ENCODE peak calls at places on chromosomes 11 and 22, in seven cellular contexts. E is thoracic aorta, R is suprapubic skin, V is spleen, M is WTC11, P is ovary, L is endodermal cell. S is an unnamed sample.

GRCh38 chr11:1923201-1923956 is 3.9 kb downstream of the TNNT3 start:
- DNase-seq in E (no peak), R (no peak), V (peak), M (no peak), P (no peak), L (no peak), S (no peak)

GRCh38 chr11:61587951-61588695 is 7.2 kb upstream of the SYT7 start:
- DNase-seq in E (no peak), R (peak), V (peak), M (peak), P (peak), L (peak), S (no peak)

GRCh38 chr11:27563201-27563600 is 56.6 kb upstream of the LIN7C start:
- DNase-seq in E (no peak), R (no peak), V (no peak), M (no peak), P (no peak), L (no peak), S (no peak)

GRCh38 chr11:68509105-68509504 is 48.6 kb downstream of the PPP6R3 start:
- DNase-seq in E (no peak), R (no peak), V (no peak), M (no peak), P (no peak), L (no peak), S (no peak)

GRCh38 chr11:61352038-61352437 is 9.6 kb downstream of the CYB561A3 start:
- DNase-seq in E (no peak), R (no peak), V (peak), M (no peak), P (no peak), L (no peak), S (no peak)

GRCh38 chr22:41745968-41746367 is 46.7 kb downstream of the MEI1 start:
- DNase-seq in E (no peak), R (no peak), V (no peak), M (no peak), P (no peak), L (no peak), S (no peak)

GRCh38 chr22:20720692-20721408 is 53.1 kb upstream of the SERPIND1 start:
- DNase-seq in E (no peak), R (no peak), V (no peak), M (no peak), P (no peak), L (no peak), S (no peak)

GRCh38 chr11:100072131-100072530 is 615.0 kb upstream of the ARHGAP42 start:
- DNase-seq in E (no peak), R (no peak), V (no peak), M (no peak), P (no peak), L (peak), S (no peak)

GRCh38 chr11:41245184-41245583 is 214.3 kb downstream of the LRRC4C start:
- DNase-seq in E (no peak), R (peak), V (peak), M (no peak), P (no peak), L (no peak), S (no peak)

GRCh38 chr22:43824724-43825485 is 12.8 kb upstream of the EFCAB6 start:
- DNase-seq in E (no peak), R (no peak), V (no peak), M (no peak), P (no peak), L (peak), S (no peak)

GRCh38 chr22:37731804-37732471 is 35.1 kb downstream of the TRIOBP start:
- DNase-seq in E (no peak), R (no peak), V (no peak), M (no peak), P (no peak), L (peak), S (no peak)
- TF ChIP-seq CTCF in E (no peak), R (no peak), V (peak), M (no peak), P (no peak), L (peak), S (no peak)

DNA sequence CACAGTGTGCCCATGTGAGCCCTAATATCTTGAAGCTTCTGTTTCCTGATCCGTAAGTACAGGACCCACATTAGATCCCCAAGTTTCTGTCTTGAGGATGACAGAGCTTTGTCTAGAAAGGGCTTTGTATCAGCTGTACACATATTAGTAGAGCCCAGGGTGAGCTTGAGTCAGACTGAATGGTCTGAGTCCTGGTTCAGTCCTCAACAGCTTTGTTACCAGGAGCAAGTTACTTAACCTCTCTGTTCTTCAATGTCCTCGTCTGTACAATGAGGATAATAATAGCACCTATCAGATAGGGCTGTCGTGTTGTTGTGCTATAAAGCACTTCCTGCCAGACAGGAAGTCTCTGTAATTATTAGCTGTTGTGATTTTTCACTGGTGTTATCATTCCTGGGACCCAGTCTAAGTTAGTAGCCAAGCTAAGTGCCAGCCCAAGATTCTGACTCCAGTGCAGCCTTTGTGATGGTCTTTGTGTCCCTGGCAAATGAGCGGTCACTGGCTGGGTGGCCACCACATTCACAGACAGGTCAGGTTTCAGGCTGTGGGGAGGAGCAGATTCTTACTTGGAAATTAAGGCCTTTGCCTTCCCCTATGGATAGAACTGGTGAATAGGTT is 6.8 kb downstream of the TOM1 start:
- DNase-seq in E (no peak), R (no peak), V (no peak), M (no peak), P (no peak), L (no peak), S (no peak)
- TF ChIP-seq CTCF in E (no peak), R (no peak), V (no peak), M (no peak), P (no peak), L (no peak), S (no peak)

GRCh38 chr22:17401728-17402127 is 32.5 kb downstream of the CECR2 start:
- DNase-seq in E (no peak), R (no peak), V (no peak), M (no peak), P (no peak), L (no peak), S (no peak)

GRCh38 chr22:17396531-17396930 is 27.3 kb downstream of the CECR2 start:
- DNase-seq in E (no peak), R (no peak), V (no peak), M (no peak), P (no peak), L (no peak), S (no peak)

GRCh38 chr22:17400305-17400704 is 31.0 kb downstream of the CECR2 start:
- DNase-seq in E (no peak), R (no peak), V (no peak), M (no peak), P (no peak), L (no peak), S (no peak)

GRCh38 chr22:17397756-17398155 is 28.5 kb downstream of the CECR2 start:
- DNase-seq in E (no peak), R (no peak), V (no peak), M (no peak), P (no peak), L (no peak), S (no peak)

DNA sequence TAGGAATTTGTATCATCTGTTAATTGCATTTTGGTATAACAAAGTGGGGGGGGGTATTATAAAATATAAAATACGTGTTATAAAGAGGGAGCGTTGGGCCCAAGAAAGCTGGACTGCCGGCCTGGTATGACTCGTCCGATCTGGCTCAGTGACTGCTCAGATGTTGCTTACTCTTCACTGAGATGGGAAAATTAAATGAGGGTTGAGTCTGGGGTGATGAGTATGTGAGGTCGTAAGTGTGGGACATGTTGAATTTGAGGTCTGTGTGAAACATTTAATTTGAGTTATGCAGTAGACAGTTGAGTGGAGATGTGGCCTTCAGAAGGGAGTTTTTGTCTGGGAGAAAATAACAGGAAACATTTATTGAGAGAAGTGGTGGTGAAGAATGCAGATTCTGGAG is 28.9 kb downstream of the CECR2 start:
- DNase-seq in E (no peak), R (no peak), V (no peak), M (no peak), P (no peak), L (no peak), S (no peak)
- TF ChIP-seq CTCF in E (no peak), R (no peak), V (no peak), M (no peak), P (no peak), L (no peak), S (no peak)

GRCh38 chr11:45424781-45425180 is 138.6 kb upstream of the SYT13 start:
- DNase-seq in E (no peak), R (no peak), V (no peak), M (no peak), P (no peak), L (no peak), S (no peak)

GRCh38 chr11:45423475-45424081 is 137.4 kb upstream of the SYT13 start:
- DNase-seq in E (no peak), R (no peak), V (no peak), M (no peak), P (no peak), L (no peak), S (no peak)

GRCh38 chr11:45423036-45423435 is 136.9 kb upstream of the SYT13 start:
- DNase-seq in E (no peak), R (no peak), V (no peak), M (no peak), P (no peak), L (no peak), S (no peak)
- TF ChIP-seq CTCF in E (no peak), R (no peak), V (no peak), M (no peak), P (no peak), L (no peak), S (no peak)

GRCh38 chr11:73242291-73243092 is 24.4 kb downstream of the P2RY2 start:
- DNase-seq in E (no peak), R (peak), V (peak), M (peak), P (peak), L (peak), S (peak)
- TF ChIP-seq CTCF in E (peak), R (peak), V (peak), M (peak), P (peak), L (peak), S (peak)

DNA sequence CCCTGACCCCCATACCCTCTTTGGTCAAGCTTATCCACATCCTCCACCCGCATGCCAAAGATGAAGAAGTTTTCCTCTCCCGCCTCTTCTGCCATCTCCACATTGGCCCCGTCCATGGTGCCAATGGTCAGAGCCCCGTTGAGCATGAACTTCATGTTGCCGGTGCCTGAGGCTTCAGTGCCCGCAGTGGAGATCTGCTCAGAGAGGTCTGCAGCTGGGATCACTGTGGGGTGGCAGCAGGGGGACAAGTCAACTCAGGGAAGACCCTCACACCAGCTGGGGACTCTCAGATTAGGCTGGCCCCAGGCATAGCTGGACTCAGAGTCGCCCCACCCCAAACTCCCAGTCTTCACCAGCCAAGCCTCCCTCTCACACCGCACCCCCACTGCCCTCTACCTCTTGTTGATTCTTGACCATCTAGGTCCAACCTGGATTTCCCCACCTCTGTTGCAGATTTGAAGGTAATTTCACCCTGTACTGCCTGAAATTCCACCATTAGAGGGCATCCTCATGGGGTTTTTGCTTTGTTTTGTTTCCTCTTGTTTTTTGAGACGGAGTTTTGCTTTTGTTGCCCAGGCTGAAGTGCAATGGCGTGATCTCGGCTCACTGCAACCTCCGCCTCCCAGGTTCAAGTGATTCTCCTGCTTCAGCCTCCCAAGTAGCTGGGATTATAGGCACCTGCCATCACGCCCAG is 6.6 kb upstream of the RASGRP2 start:
- DNase-seq in E (no peak), R (no peak), V (peak), M (no peak), P (no peak), L (no peak), S (no peak)
- TF ChIP-seq CTCF in E (no peak), R (no peak), V (no peak), M (no peak), P (no peak), L (peak), S (no peak)

S was measured in neural crest cell.